ENCODE peak calls at places on chromosome 20, in seven cellular contexts. P, F, L, O, N, I and Y are unnamed samples.

GRCh38 chr20:64044484-64045247 is 4.8 kb downstream of the SOX18 start:
- DNase-seq in P (peak), F (peak), L (no peak), O (no peak), N (peak), I (no peak), Y (no peak)

GRCh38 chr20:44714701-44715494 is at the start of gene CCN5:
- DNase-seq in P (peak), F (peak), L (no peak), O (peak), N (peak), I (peak), Y (no peak)

GRCh38 chr20:20992274-20992673 is 113.9 kb downstream of the LINC00237 start:
- DNase-seq in P (no peak), F (no peak), L (no peak), O (no peak), N (no peak), I (no peak), Y (no peak)

GRCh38 chr20:23867152-23867776 is 12.3 kb downstream of the CST5 start:
- DNase-seq in P (no peak), F (no peak), L (no peak), O (no peak), N (no peak), I (no peak), Y (no peak)

GRCh38 chr20:52914870-52915269 is 57.3 kb upstream of the TSHZ2 start:
- DNase-seq in P (no peak), F (no peak), L (no peak), O (no peak), N (no peak), I (no peak), Y (no peak)

GRCh38 chr20:50172347-50173013 is 18.1 kb upstream of the CEBPB start:
- DNase-seq in P (peak), F (peak), L (no peak), O (peak), N (peak), I (peak), Y (no peak)

GRCh38 chr20:45339084-45339483 is 9.1 kb downstream of the SDC4 start:
- DNase-seq in P (peak), F (no peak), L (no peak), O (no peak), N (no peak), I (no peak), Y (no peak)

GRCh38 chr20:24045621-24046020 is 57.0 kb upstream of the GGTLC1 start:
- DNase-seq in P (no peak), F (no peak), L (no peak), O (no peak), N (no peak), I (no peak), Y (no peak)

GRCh38 chr20:324177-325042 is 942 bp upstream of the SOX12 start:
- DNase-seq in P (peak), F (peak), L (no peak), O (peak), N (peak), I (peak), Y (peak)

GRCh38 chr20:62437985-62438384 is 10.6 kb upstream of the RBBP8NL start:
- DNase-seq in P (no peak), F (no peak), L (no peak), O (no peak), N (no peak), I (no peak), Y (no peak)
- H3K4me3 ChIP-seq in P (no peak), F (no peak), L (no peak), O (no peak), N (no peak), I (no peak), Y (no peak)

GRCh38 chr20:57619053-57619831 is 984 bp downstream of the ZBP1 start:
- DNase-seq in P (no peak), F (no peak), L (no peak), O (no peak), N (no peak), I (peak), Y (no peak)
- H3K4me3 ChIP-seq in P (no peak), F (no peak), L (no peak), O (no peak), N (no peak), I (no peak), Y (no peak)

DNA sequence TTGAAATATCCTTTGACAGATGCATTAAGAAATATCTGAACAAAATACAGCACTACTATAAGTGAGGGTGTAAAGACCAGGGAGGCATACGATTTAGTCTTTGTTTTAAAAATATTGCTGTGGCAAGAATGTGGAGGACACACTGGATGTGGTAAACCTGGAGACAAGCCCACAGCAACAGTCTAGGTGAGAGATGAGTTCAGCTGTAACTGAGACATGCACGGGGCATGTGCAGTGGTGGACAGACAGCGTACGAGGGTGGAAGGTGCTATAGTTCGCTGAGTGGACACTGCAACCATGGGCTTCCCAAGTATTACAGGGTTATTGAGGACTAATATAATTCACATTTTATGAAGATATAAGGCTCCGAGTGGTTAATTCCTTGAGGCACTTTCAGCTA is 1.8 kb downstream of the NANP start:
- DNase-seq in P (no peak), F (no peak), L (no peak), O (no peak), N (no peak), I (no peak), Y (no peak)
- H3K4me3 ChIP-seq in P (peak), F (peak), L (no peak), O (no peak), N (no peak), I (no peak), Y (no peak)

DNA sequence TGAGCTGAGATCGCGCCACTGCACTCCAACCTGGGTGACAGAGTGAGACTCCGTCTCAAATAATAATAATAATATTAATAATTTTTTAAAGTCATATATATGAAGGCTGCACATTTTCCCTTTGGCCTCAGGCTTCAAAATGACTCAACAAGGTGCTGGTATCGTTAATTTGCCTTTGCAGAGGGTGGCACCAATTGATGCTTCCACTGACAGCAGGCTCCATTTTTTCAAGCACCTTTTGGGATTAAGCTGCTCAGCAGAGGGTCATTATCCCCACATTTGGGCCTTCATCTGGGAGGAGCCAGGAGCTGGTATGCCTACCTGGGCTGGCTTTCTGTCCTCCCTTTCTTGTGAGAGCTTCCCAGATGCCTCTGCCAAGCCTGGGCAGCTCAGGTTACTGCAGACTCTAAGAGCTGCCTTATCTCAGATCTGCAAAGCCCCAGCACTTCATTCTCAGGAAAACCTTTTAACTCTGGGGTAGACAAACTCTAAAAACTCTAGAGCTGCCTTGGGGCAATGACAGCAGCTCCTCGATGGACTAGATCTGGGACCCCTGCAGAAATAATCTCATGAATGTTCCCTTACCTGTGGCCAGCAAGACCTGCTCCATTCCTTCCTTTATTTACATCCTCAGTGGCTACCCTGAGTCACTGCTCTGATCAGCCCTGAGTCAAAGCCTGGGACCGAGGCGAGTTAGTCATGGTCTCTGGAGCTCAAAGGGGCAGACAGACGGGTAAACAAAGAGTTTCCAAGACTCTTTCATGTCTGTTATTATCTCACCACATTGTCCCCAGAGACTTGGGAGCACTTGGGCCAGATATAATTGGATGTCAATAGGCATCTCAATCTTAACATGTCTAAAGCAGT is 80.0 kb upstream of the EYA2 start:
- DNase-seq in P (peak), F (peak), L (peak), O (no peak), N (peak), I (no peak), Y (peak)
- H3K4me3 ChIP-seq in P (peak), F (peak), L (no peak), O (no peak), N (no peak), I (no peak), Y (no peak)

GRCh38 chr20:62916703-62917476 is 9.4 kb downstream of the DIDO1 start:
- DNase-seq in P (no peak), F (no peak), L (no peak), O (no peak), N (no peak), I (peak), Y (no peak)

GRCh38 chr20:62917720-62918119 is 8.6 kb downstream of the DIDO1 start:
- DNase-seq in P (no peak), F (no peak), L (no peak), O (no peak), N (no peak), I (no peak), Y (no peak)

GRCh38 chr20:62913043-62913630 is 13.2 kb downstream of the DIDO1 start:
- DNase-seq in P (no peak), F (no peak), L (no peak), O (no peak), N (no peak), I (peak), Y (no peak)

GRCh38 chr20:62914436-62914835 is 11.9 kb downstream of the DIDO1 start:
- DNase-seq in P (no peak), F (no peak), L (no peak), O (no peak), N (no peak), I (peak), Y (no peak)

GRCh38 chr20:62914970-62915457 is 11.3 kb downstream of the DIDO1 start:
- DNase-seq in P (no peak), F (peak), L (no peak), O (no peak), N (peak), I (peak), Y (no peak)
- H3K4me3 ChIP-seq in P (no peak), F (no peak), L (no peak), O (no peak), N (no peak), I (no peak), Y (no peak)

GRCh38 chr20:4897600-4897999 is 103.7 kb downstream of the SLC23A2 start:
- DNase-seq in P (no peak), F (no peak), L (no peak), O (no peak), N (no peak), I (no peak), Y (no peak)
- H3K4me3 ChIP-seq in P (no peak), F (no peak), L (no peak), O (no peak), N (no peak), I (no peak), Y (no peak)

DNA sequence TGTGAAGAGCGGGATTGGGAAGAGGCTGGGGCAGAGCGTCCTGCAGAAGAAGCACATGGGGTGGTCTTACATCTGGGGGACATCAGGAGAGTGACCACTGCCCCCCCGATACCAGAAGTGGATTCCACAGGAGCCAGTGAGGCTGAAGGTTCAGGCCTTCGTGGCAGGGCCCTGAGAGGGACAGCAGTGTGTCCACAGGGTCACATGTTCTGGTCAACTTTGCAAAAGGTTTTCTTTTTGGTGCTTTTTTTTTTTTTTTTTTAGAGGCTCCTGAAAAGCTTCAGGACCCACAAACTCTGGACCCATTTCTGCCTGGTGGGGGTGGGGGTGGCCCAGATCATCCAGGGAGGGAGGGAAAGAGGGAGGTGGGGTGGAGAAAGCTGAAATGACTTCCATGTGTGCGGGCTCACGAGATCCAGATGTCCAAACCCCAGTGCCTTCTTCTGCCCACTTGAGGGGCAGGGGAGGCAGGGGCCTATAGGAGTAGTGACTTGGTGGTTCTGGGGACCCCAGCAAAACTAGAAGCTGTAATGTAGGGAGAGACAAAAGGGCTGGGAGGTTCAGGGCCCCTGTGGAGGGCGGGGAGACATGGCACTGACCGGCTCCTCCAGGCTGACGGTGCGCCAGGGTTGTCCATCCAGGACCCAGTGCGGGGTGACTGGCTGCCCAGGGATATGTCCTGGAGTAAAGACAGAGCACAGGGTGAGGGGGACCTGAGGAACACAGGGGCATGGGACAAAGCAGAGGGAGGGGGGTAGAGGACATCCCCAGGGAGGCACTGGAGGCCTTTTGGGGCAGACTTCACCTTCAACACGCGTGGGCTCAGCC is 2.7 kb downstream of the ADAM33 start:
- DNase-seq in P (no peak), F (peak), L (no peak), O (no peak), N (no peak), I (no peak), Y (no peak)
- H3K4me3 ChIP-seq in P (no peak), F (peak), L (peak), O (no peak), N (no peak), I (no peak), Y (no peak)

DNA sequence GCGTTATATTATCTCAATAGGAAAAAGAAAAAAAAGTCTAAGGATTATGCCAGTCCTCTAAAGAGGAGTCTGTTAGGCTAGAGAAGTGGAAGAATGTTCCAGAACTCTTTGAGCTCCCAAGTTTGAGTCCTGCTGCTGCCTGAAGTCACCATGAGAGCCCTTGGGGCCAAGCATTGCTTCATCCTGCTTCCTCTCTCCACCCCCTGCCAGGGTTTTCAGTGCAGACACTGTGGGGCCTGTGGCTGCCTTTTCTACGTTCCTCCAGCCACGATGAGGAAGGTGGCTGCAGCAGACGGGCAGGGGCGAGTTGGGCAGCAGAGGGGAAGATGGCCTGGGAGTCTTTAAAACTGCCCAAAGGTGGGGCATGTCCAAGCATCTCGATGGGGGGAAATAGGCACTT is 214.4 kb upstream of the KCNG1 start:
- DNase-seq in P (no peak), F (peak), L (no peak), O (no peak), N (peak), I (no peak), Y (peak)
- H3K4me3 ChIP-seq in P (no peak), F (no peak), L (no peak), O (no peak), N (no peak), I (no peak), Y (no peak)